ENCODE peak calls at places on chromosomes 13 and 19, in four cellular contexts. N, G, E and Z are unnamed samples.

GRCh38 chr13:33676700-33677048 is 141.3 kb upstream of the RFC3 start:
- DNase-seq in G (peak; percentile 64), E (no peak), N (no peak), Z (peak; percentile 58)

GRCh38 chr19:17686592-17687042 is 1.5 kb downstream of the UNC13A start:
- DNase-seq in E (no peak), N (no peak), G (peak; percentile 22), Z (no peak)

GRCh38 chr19:12996542-12997094 is 1.3 kb downstream of the NFIX start:
- DNase-seq in N (no peak), E (no peak), G (peak; percentile 31), Z (no peak)

GRCh38 chr19:48629599-48630288 is 7.4 kb downstream of the DBP start:
- DNase-seq in N (no peak), G (no peak), E (no peak), Z (peak; percentile 91)

GRCh38 chr13:48564046-48564445 is 31.2 kb upstream of the RCBTB2 start:
- DNase-seq in E (no peak), N (no peak), G (no peak), Z (no peak)

GRCh38 chr19:16141043-16141442 is 2.4 kb upstream of the HSH2D start:
- DNase-seq in N (no peak), G (no peak), E (no peak), Z (peak; percentile 61)

GRCh38 chr19:54606891-54607781 is 13.7 kb downstream of the LILRA1 start:
- DNase-seq in E (no peak), G (no peak), N (no peak), Z (no peak)

GRCh38 chr13:114167445-114167844 is 11.6 kb upstream of the CFAP97D2 start:
- DNase-seq in N (no peak), G (no peak), E (no peak), Z (no peak)

GRCh38 chr19:6847828-6848200 is 39.6 kb upstream of the ADGRE1 start:
- DNase-seq in E (no peak), G (no peak), N (no peak), Z (no peak)

GRCh38 chr13:30111810-30112209 is 195.5 kb downstream of the KATNAL1 start:
- DNase-seq in G (no peak), E (no peak), N (no peak), Z (no peak)

GRCh38 chr19:17718988-17719711 is at the start of gene MAP1S:
- DNase-seq in G (peak; percentile 78), N (peak; percentile 52), E (no peak), Z (peak; percentile 63)